ENCODE peak calls at places on chromosomes 4 and X, in ten cellular contexts. One of them, this sample, is unnamed.

GRCh38 chrX:12971282-12972003 is 3.5 kb upstream of the TMSB4X start:
- DNase-seq in aorta: peak; percentile 77
- DNase-seq in OCI-LY7: no peak
- DNase-seq in ovary: peak; percentile 57
- DNase-seq in lung: no peak
- DNase-seq in CD4-positive, CD25-positive, alpha-beta regulatory T cell: no peak
- DNase-seq in small intestine: no peak
- DNase-seq in adrenal gland: no peak
- DNase-seq in esophagus muscularis mucosa: no peak
- DNase-seq in AG04450: no peak
- DNase-seq in this sample: no peak

GRCh38 chrX:123340691-123341090 is 156.6 kb downstream of the GRIA3 start:
- DNase-seq in aorta: no peak
- DNase-seq in OCI-LY7: no peak
- DNase-seq in ovary: no peak
- DNase-seq in lung: no peak
- DNase-seq in CD4-positive, CD25-positive, alpha-beta regulatory T cell: no peak
- DNase-seq in small intestine: no peak
- DNase-seq in adrenal gland: no peak
- DNase-seq in esophagus muscularis mucosa: no peak
- DNase-seq in AG04450: no peak
- DNase-seq in this sample: no peak

GRCh38 chr4:128528177-128528576 is 240.6 kb upstream of the PGRMC2 start:
- DNase-seq in aorta: no peak
- DNase-seq in OCI-LY7: no peak
- DNase-seq in ovary: no peak
- DNase-seq in lung: no peak
- DNase-seq in CD4-positive, CD25-positive, alpha-beta regulatory T cell: no peak
- DNase-seq in small intestine: no peak
- DNase-seq in adrenal gland: no peak
- DNase-seq in esophagus muscularis mucosa: no peak
- DNase-seq in AG04450: no peak
- DNase-seq in this sample: no peak

GRCh38 chrX:129779747-129780146 is at the start of gene SASH3:
- DNase-seq in aorta: peak; percentile 78
- DNase-seq in OCI-LY7: peak; percentile 86
- DNase-seq in ovary: no peak
- DNase-seq in lung: peak; percentile 62
- DNase-seq in CD4-positive, CD25-positive, alpha-beta regulatory T cell: peak; percentile 63
- DNase-seq in small intestine: peak; percentile 48
- DNase-seq in adrenal gland: peak; percentile 54
- DNase-seq in esophagus muscularis mucosa: no peak
- DNase-seq in AG04450: no peak
- DNase-seq in this sample: no peak

GRCh38 chrX:124619710-124620109 is 273.3 kb downstream of the SH2D1A start:
- DNase-seq in aorta: no peak
- DNase-seq in OCI-LY7: no peak
- DNase-seq in ovary: no peak
- DNase-seq in lung: no peak
- DNase-seq in CD4-positive, CD25-positive, alpha-beta regulatory T cell: no peak
- DNase-seq in small intestine: no peak
- DNase-seq in adrenal gland: no peak
- DNase-seq in esophagus muscularis mucosa: no peak
- DNase-seq in AG04450: no peak
- DNase-seq in this sample: no peak

GRCh38 chrX:115949900-115950822 is 220.4 kb upstream of the AGTR2 start:
- DNase-seq in aorta: no peak
- DNase-seq in OCI-LY7: no peak
- DNase-seq in ovary: peak; percentile 62
- DNase-seq in lung: peak; percentile 50
- DNase-seq in CD4-positive, CD25-positive, alpha-beta regulatory T cell: peak; percentile 24
- DNase-seq in small intestine: no peak
- DNase-seq in adrenal gland: no peak
- DNase-seq in esophagus muscularis mucosa: no peak
- DNase-seq in AG04450: no peak
- DNase-seq in this sample: no peak

GRCh38 chr4:46387956-46388355 is 2.0 kb downstream of the GABRA2 start:
- DNase-seq in aorta: no peak
- DNase-seq in OCI-LY7: no peak
- DNase-seq in ovary: no peak
- DNase-seq in lung: no peak
- DNase-seq in CD4-positive, CD25-positive, alpha-beta regulatory T cell: no peak
- DNase-seq in small intestine: no peak
- DNase-seq in adrenal gland: no peak
- DNase-seq in esophagus muscularis mucosa: no peak
- DNase-seq in AG04450: no peak
- DNase-seq in this sample: no peak

GRCh38 chr4:8855781-8856245 is 15.8 kb downstream of the HMX1 start:
- DNase-seq in aorta: no peak
- DNase-seq in OCI-LY7: peak; percentile 3
- DNase-seq in ovary: no peak
- DNase-seq in lung: no peak
- DNase-seq in CD4-positive, CD25-positive, alpha-beta regulatory T cell: no peak
- DNase-seq in small intestine: no peak
- DNase-seq in adrenal gland: no peak
- DNase-seq in esophagus muscularis mucosa: no peak
- DNase-seq in AG04450: no peak
- DNase-seq in this sample: no peak

GRCh38 chr4:3217266-3217665 is 31.7 kb upstream of the MSANTD1 start:
- DNase-seq in aorta: peak; percentile 4
- DNase-seq in OCI-LY7: no peak
- DNase-seq in ovary: peak; percentile 1
- DNase-seq in lung: no peak
- DNase-seq in CD4-positive, CD25-positive, alpha-beta regulatory T cell: no peak
- DNase-seq in small intestine: no peak
- DNase-seq in adrenal gland: no peak
- DNase-seq in esophagus muscularis mucosa: no peak
- DNase-seq in AG04450: no peak
- DNase-seq in this sample: no peak

GRCh38 chr4:113673450-113673849 is 88.1 kb downstream of the CAMK2D start:
- DNase-seq in aorta: no peak
- DNase-seq in OCI-LY7: peak; percentile 50
- DNase-seq in ovary: no peak
- DNase-seq in lung: no peak
- DNase-seq in CD4-positive, CD25-positive, alpha-beta regulatory T cell: peak; percentile 14
- DNase-seq in small intestine: no peak
- DNase-seq in adrenal gland: no peak
- DNase-seq in esophagus muscularis mucosa: no peak
- DNase-seq in AG04450: no peak
- DNase-seq in this sample: no peak

GRCh38 chr4:118373614-118374255 is 20.9 kb upstream of the PRSS12 start:
- DNase-seq in aorta: no peak
- DNase-seq in OCI-LY7: no peak
- DNase-seq in ovary: no peak
- DNase-seq in lung: no peak
- DNase-seq in CD4-positive, CD25-positive, alpha-beta regulatory T cell: no peak
- DNase-seq in small intestine: no peak
- DNase-seq in adrenal gland: no peak
- DNase-seq in esophagus muscularis mucosa: no peak
- DNase-seq in AG04450: peak; percentile 42
- DNase-seq in this sample: no peak

DNA sequence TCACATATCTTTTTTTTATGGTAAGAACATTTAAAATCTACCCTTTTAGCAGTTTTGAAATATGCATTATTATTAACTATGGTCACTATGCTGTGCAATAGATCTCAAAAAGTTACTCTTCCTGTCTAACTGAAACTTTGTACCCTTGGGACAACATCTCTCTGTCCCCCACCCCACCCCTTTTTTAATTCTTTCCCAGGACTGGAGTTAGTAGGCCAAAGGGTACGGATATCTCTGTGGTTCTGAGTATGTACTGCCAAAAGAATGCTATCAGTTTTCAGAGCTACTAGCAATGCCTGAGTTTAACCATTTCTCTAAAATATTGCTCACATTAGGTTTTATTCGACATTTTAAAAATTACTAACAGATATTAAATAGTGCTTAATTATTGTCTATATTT is 4.7 kb upstream of the FAM241A start:
- DNase-seq in aorta: no peak
- DNase-seq in OCI-LY7: no peak
- DNase-seq in ovary: no peak
- DNase-seq in lung: no peak
- DNase-seq in CD4-positive, CD25-positive, alpha-beta regulatory T cell: no peak
- DNase-seq in small intestine: no peak
- DNase-seq in adrenal gland: no peak
- DNase-seq in esophagus muscularis mucosa: no peak
- DNase-seq in AG04450: no peak
- DNase-seq in this sample: no peak
- H3K27ac ChIP-seq in aorta: no peak overlapping the region
- H3K27ac ChIP-seq in OCI-LY7: no peak overlapping the region
- H3K27ac ChIP-seq in ovary: no peak overlapping the region
- H3K27ac ChIP-seq in lung: no peak overlapping the region
- H3K27ac ChIP-seq in CD4-positive, CD25-positive, alpha-beta regulatory T cell: no peak overlapping the region
- H3K27ac ChIP-seq in small intestine: no peak overlapping the region
- H3K27ac ChIP-seq in adrenal gland: no peak overlapping the region
- H3K27ac ChIP-seq in esophagus muscularis mucosa: no peak overlapping the region
- H3K27ac ChIP-seq in AG04450: no peak overlapping the region
- H3K27ac ChIP-seq in this sample: no peak overlapping the region

DNA sequence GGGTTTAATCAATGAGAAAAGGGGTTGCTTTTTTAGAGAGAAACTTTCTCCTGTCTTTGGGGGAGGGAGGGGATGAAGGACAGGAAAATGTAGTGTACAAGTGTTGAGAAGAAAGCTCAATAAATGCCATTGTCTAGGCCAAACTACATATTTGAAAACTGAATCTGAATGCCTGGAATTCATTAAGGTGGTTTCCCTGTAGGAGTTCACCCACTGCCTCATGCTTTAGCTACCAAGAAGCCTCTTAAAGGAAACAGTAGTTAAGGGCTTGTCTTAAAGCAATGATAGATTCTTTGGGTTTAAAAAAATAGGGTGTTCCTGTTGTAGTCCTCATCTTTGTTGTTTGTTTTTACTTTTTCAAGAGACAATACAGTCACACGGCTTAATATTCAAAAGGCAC is 45.8 kb downstream of the FNIP2 start:
- DNase-seq in aorta: no peak
- DNase-seq in OCI-LY7: no peak
- DNase-seq in ovary: no peak
- DNase-seq in lung: no peak
- DNase-seq in CD4-positive, CD25-positive, alpha-beta regulatory T cell: no peak
- DNase-seq in small intestine: no peak
- DNase-seq in adrenal gland: no peak
- DNase-seq in esophagus muscularis mucosa: no peak
- DNase-seq in AG04450: no peak
- DNase-seq in this sample: no peak
- H3K4me3 ChIP-seq in aorta: no peak overlapping the region
- H3K4me3 ChIP-seq in OCI-LY7: no peak overlapping the region
- H3K4me3 ChIP-seq in ovary: no peak overlapping the region
- H3K4me3 ChIP-seq in lung: no peak overlapping the region
- H3K4me3 ChIP-seq in CD4-positive, CD25-positive, alpha-beta regulatory T cell: no peak overlapping the region
- H3K4me3 ChIP-seq in small intestine: no peak overlapping the region
- H3K4me3 ChIP-seq in adrenal gland: no peak overlapping the region
- H3K4me3 ChIP-seq in esophagus muscularis mucosa: no peak overlapping the region
- H3K4me3 ChIP-seq in AG04450: no peak overlapping the region
- H3K4me3 ChIP-seq in this sample: no peak overlapping the region

GRCh38 chrX:153352858-153353257 is 18.9 kb downstream of the ZNF275 start:
- DNase-seq in aorta: no peak
- DNase-seq in OCI-LY7: no peak
- DNase-seq in ovary: no peak
- DNase-seq in lung: no peak
- DNase-seq in CD4-positive, CD25-positive, alpha-beta regulatory T cell: no peak
- DNase-seq in small intestine: no peak
- DNase-seq in adrenal gland: no peak
- DNase-seq in esophagus muscularis mucosa: no peak
- DNase-seq in AG04450: no peak
- DNase-seq in this sample: no peak
- H3K9me3 ChIP-seq in aorta: no peaks in the 10 kb centered on the region
- H3K9me3 ChIP-seq in OCI-LY7: no peaks in the 10 kb centered on the region
- H3K9me3 ChIP-seq in ovary: no peaks in the 10 kb centered on the region
- H3K9me3 ChIP-seq in lung: peaks cover 12% of the 10 kb centered on the region
- H3K9me3 ChIP-seq in CD4-positive, CD25-positive, alpha-beta regulatory T cell: no peaks in the 10 kb centered on the region
- H3K9me3 ChIP-seq in small intestine: no peaks in the 10 kb centered on the region
- H3K9me3 ChIP-seq in adrenal gland: no peaks in the 10 kb centered on the region
- H3K9me3 ChIP-seq in esophagus muscularis mucosa: no peaks in the 10 kb centered on the region
- H3K9me3 ChIP-seq in AG04450: no peaks in the 10 kb centered on the region
- H3K9me3 ChIP-seq in this sample: no peaks in the 10 kb centered on the region

GRCh38 chrX:21837056-21837455 is 2.4 kb upstream of the MBTPS2 start:
- DNase-seq in aorta: no peak
- DNase-seq in OCI-LY7: no peak
- DNase-seq in ovary: no peak
- DNase-seq in lung: no peak
- DNase-seq in CD4-positive, CD25-positive, alpha-beta regulatory T cell: no peak
- DNase-seq in small intestine: no peak
- DNase-seq in adrenal gland: no peak
- DNase-seq in esophagus muscularis mucosa: no peak
- DNase-seq in AG04450: no peak
- DNase-seq in this sample: no peak

GRCh38 chrX:21838937-21839333 is 482 bp upstream of the MBTPS2 start:
- DNase-seq in aorta: no peak
- DNase-seq in OCI-LY7: peak; percentile 30
- DNase-seq in ovary: no peak
- DNase-seq in lung: no peak
- DNase-seq in CD4-positive, CD25-positive, alpha-beta regulatory T cell: peak; percentile 0
- DNase-seq in small intestine: peak; percentile 24
- DNase-seq in adrenal gland: no peak
- DNase-seq in esophagus muscularis mucosa: no peak
- DNase-seq in AG04450: no peak
- DNase-seq in this sample: no peak

GRCh38 chrX:21843179-21843578 is 3.8 kb downstream of the MBTPS2 start:
- DNase-seq in aorta: no peak
- DNase-seq in OCI-LY7: no peak
- DNase-seq in ovary: no peak
- DNase-seq in lung: no peak
- DNase-seq in CD4-positive, CD25-positive, alpha-beta regulatory T cell: no peak
- DNase-seq in small intestine: no peak
- DNase-seq in adrenal gland: no peak
- DNase-seq in esophagus muscularis mucosa: no peak
- DNase-seq in AG04450: no peak
- DNase-seq in this sample: no peak

GRCh38 chrX:21839334-21840198 is at the start of gene MBTPS2:
- DNase-seq in aorta: peak; percentile 90
- DNase-seq in OCI-LY7: peak; percentile 87
- DNase-seq in ovary: peak; percentile 87
- DNase-seq in lung: peak; percentile 81
- DNase-seq in CD4-positive, CD25-positive, alpha-beta regulatory T cell: peak; percentile 78
- DNase-seq in small intestine: peak; percentile 84
- DNase-seq in adrenal gland: peak; percentile 81
- DNase-seq in esophagus muscularis mucosa: peak; percentile 94
- DNase-seq in AG04450: peak; percentile 81
- DNase-seq in this sample: peak; percentile 75

DNA sequence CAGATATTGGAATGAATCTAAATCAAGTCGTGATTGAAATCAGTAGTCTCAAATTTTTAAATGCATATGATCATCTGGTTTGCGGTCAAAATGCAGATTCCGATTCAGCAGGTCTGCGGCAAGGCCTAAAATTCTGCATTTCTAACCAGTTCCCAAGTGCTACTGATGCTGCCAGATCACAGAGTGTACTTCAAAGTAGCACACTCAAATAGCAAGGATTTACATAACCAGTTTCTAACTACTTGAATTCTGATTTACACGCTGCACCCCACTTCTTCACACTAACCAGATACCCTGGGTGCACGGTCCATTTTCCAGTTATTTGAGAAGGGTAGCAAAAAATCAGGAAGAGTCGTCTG is 761 bp downstream of the MBTPS2 start:
- DNase-seq in aorta: no peak
- DNase-seq in OCI-LY7: peak; percentile 24
- DNase-seq in ovary: no peak
- DNase-seq in lung: no peak
- DNase-seq in CD4-positive, CD25-positive, alpha-beta regulatory T cell: no peak
- DNase-seq in small intestine: peak; percentile 1
- DNase-seq in adrenal gland: no peak
- DNase-seq in esophagus muscularis mucosa: no peak
- DNase-seq in AG04450: no peak
- DNase-seq in this sample: no peak
- H3K27ac ChIP-seq in aorta: no peak overlapping the region
- H3K27ac ChIP-seq in OCI-LY7: peak overlapping the region; percentile 43
- H3K27ac ChIP-seq in ovary: peak overlapping the region; percentile 58
- H3K27ac ChIP-seq in lung: peak overlapping the region; percentile 90
- H3K27ac ChIP-seq in CD4-positive, CD25-positive, alpha-beta regulatory T cell: no peak overlapping the region
- H3K27ac ChIP-seq in small intestine: no peak overlapping the region
- H3K27ac ChIP-seq in adrenal gland: peak overlapping the region; percentile 77
- H3K27ac ChIP-seq in esophagus muscularis mucosa: peak overlapping the region; percentile 75
- H3K27ac ChIP-seq in AG04450: no peak overlapping the region
- H3K27ac ChIP-seq in this sample: peak overlapping the region; percentile 81

GRCh38 chr4:70997068-70997467 is 3.6 kb downstream of the DCK start:
- DNase-seq in aorta: no peak
- DNase-seq in OCI-LY7: peak; percentile 31
- DNase-seq in ovary: no peak
- DNase-seq in lung: no peak
- DNase-seq in CD4-positive, CD25-positive, alpha-beta regulatory T cell: no peak
- DNase-seq in small intestine: no peak
- DNase-seq in adrenal gland: no peak
- DNase-seq in esophagus muscularis mucosa: no peak
- DNase-seq in AG04450: no peak
- DNase-seq in this sample: no peak
- H3K4me3 ChIP-seq in aorta: no peak overlapping the region
- H3K4me3 ChIP-seq in OCI-LY7: peak overlapping the region; percentile 92
- H3K4me3 ChIP-seq in ovary: no peak overlapping the region
- H3K4me3 ChIP-seq in lung: no peak overlapping the region
- H3K4me3 ChIP-seq in CD4-positive, CD25-positive, alpha-beta regulatory T cell: peak overlapping the region; percentile 100
- H3K4me3 ChIP-seq in small intestine: no peak overlapping the region
- H3K4me3 ChIP-seq in adrenal gland: no peak overlapping the region
- H3K4me3 ChIP-seq in esophagus muscularis mucosa: no peak overlapping the region
- H3K4me3 ChIP-seq in AG04450: no peak overlapping the region
- H3K4me3 ChIP-seq in this sample: no peak overlapping the region